ENCODE peak calls at places on chromosome 20, in seven cellular contexts. S, F, G, O, B, W and E are unnamed samples.

GRCh38 chr20:1905009-1905408 is 9.8 kb downstream of the SIRPA start:
- DNase-seq in G (no peak), W (no peak), B (no peak), O (no peak), F (no peak), S (no peak), E (no peak)

GRCh38 chr20:39574061-39574460 is 611.9 kb downstream of the DHX35 start:
- DNase-seq in G (no peak), B (no peak), S (no peak), F (no peak), O (no peak), W (no peak), E (no peak)

GRCh38 chr20:63567382-63568169 is 6.5 kb downstream of the HELZ2 start:
- DNase-seq in F (no peak), W (no peak), G (no peak), B (no peak), O (no peak), S (no peak), E (no peak)

GRCh38 chr20:3115190-3116107 is 30.9 kb upstream of the AVP start:
- DNase-seq in F (peak), W (peak), B (peak), O (peak), G (peak), S (peak), E (peak)

GRCh38 chr20:23412026-23412425 is 9.3 kb downstream of the NAPB start:
- DNase-seq in W (peak), B (no peak), F (no peak), S (no peak), G (no peak), O (no peak), E (no peak)

GRCh38 chr20:14264869-14265268 is 72.5 kb downstream of the FLRT3 start:
- DNase-seq in W (peak), S (peak), O (no peak), B (no peak), F (peak), G (no peak), E (peak)

GRCh38 chr20:61162506-61162905 is 89.6 kb upstream of the CDH4 start:
- DNase-seq in F (no peak), G (no peak), S (no peak), B (no peak), W (no peak), O (no peak), E (no peak)

GRCh38 chr20:48647873-48648272 is 179.9 kb downstream of the PREX1 start:
- DNase-seq in G (no peak), W (no peak), S (no peak), O (no peak), B (no peak), F (no peak), E (no peak)

GRCh38 chr20:9353180-9353915 is 161.0 kb upstream of the LAMP5 start:
- DNase-seq in W (no peak), G (no peak), F (peak), O (no peak), B (no peak), S (no peak), E (no peak)

DNA sequence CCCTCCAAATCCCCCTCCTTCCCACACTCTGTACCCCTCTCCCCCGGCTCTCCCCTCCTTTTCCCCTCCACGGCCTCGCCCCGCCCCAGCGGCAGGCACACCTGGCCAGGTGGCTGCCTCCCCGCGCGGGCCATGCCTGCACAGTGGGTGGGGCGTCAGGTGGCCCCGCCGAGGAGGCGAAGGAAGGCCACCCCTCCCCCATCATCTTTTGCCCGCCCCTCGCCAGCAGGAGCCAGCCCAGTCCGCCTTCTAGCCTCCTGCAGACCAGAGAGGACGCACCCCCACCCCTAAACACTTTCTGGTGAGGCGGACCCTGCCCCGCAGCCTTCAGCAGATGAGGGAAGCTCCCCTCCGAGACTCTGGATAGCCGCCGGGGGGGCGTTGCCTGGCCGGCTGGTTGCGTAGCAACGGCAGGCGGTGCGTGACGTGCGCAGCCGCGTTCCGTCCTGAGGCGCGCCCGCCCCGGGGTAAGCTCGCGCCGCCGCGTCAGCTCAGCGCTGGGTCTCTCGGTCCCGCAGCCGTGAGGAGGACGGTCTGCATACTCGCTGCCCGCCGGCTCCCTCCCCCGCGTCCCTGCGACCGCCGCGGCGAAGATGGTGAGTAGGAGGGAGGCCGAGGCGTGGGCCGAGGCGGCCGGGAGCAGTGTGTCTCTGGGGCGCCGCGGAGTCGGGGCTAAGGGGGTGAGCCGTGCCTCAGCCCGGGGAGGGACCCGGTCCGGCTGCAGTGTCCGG is at the start of gene DSTN:
- DNase-seq in S (peak), O (peak), F (peak), W (peak), B (peak), G (peak), E (peak)
- TF ChIP-seq CTCF in S (no peak), O (no peak), F (no peak), W (no peak), B (no peak), G (no peak), E (no peak)

DNA sequence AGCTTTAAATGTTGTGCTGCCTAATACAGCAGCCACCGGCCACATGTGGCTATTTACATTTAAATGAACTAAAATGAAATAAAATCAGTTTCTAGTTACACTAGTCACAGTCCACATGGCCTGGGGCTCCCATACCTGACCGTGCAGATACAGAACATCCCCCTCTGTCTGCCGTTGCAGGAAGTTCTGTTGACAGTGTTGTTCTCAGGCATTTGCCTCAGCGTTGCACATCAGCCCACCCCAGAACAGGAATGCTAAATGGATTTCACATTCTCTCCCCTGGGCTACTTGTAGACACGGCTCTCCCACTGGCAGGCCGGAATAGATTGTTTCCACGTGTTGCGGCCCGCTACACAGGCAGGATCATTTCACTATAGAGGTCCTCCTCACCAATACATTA is 26.3 kb downstream of the JAG1 start:
- DNase-seq in O (peak), W (no peak), S (no peak), G (no peak), F (peak), B (peak), E (no peak)
- TF ChIP-seq CTCF in O (peak), W (peak), S (peak), G (peak), F (peak), B (peak), E (peak)

GRCh38 chr20:34415079-34415478 is 52.0 kb downstream of the ITCH start:
- DNase-seq in B (no peak), G (no peak), O (no peak), F (no peak), S (peak), W (no peak), E (no peak)
- TF ChIP-seq CTCF in B (no peak), G (no peak), O (no peak), F (no peak), S (no peak), W (no peak), E (no peak)

DNA sequence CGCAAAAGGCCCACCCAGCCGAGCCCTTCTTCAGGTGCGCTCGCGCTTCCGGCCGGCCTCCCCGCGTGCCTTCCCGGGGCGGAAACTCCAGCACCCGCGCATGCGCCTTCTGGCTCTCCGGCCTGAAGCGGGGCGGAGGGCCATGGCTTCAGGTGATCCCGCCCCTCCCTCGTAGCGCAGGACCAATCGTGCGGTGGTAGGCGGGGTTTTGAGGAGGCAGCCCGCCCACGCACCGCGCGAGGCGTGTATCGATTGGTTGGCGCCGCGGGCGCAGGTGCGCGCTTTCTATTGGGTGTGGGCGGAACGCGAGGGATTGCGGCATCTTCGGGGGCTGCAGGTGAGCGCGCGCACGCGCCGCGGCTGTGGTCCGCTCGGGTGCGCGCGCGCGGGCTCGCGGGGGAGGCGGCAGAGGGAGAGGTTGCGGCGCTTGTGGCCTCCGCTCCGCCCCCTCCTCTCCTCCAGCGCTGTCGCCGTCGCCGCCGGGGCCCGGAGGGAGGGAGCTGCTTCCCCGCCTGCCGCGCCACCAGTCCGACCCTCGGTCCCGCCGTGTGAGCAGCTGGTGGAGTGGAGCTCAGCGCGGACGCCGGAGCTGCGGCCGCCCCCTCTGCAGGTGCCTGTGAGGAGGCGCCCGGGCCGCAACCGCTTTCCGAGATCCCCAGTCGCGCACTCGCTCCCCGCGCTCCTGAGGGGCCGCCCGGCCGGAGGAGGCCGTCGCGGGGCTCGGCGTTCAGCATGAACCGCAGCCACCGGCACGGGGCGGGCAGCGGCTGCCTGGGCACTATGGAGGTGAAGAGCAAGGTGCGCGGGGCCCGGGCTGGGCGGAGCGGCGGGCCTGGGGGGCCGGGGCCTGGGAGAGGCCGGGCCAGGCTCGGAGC is at the start of gene PARD6B:
- DNase-seq in G (peak), B (peak), F (peak), W (peak), O (peak), S (peak), E (peak)
- TF ChIP-seq CTCF in G (no peak), B (no peak), F (no peak), W (no peak), O (peak), S (peak), E (no peak)

GRCh38 chr20:37245181-37245580 is 16.4 kb downstream of the GHRH start:
- DNase-seq in S (no peak), G (no peak), B (no peak), W (no peak), F (no peak), O (peak), E (no peak)

GRCh38 chr20:37243937-37244571 is 17.6 kb downstream of the GHRH start:
- DNase-seq in O (no peak), F (no peak), G (no peak), B (no peak), S (no peak), W (peak), E (peak)

GRCh38 chr20:37244572-37244957 is 17.0 kb downstream of the GHRH start:
- DNase-seq in F (no peak), B (no peak), S (no peak), O (no peak), G (no peak), W (no peak), E (no peak)

GRCh38 chr20:37242503-37242902 is 19.1 kb downstream of the GHRH start:
- DNase-seq in O (no peak), G (no peak), B (no peak), W (no peak), F (no peak), S (no peak), E (no peak)

DNA sequence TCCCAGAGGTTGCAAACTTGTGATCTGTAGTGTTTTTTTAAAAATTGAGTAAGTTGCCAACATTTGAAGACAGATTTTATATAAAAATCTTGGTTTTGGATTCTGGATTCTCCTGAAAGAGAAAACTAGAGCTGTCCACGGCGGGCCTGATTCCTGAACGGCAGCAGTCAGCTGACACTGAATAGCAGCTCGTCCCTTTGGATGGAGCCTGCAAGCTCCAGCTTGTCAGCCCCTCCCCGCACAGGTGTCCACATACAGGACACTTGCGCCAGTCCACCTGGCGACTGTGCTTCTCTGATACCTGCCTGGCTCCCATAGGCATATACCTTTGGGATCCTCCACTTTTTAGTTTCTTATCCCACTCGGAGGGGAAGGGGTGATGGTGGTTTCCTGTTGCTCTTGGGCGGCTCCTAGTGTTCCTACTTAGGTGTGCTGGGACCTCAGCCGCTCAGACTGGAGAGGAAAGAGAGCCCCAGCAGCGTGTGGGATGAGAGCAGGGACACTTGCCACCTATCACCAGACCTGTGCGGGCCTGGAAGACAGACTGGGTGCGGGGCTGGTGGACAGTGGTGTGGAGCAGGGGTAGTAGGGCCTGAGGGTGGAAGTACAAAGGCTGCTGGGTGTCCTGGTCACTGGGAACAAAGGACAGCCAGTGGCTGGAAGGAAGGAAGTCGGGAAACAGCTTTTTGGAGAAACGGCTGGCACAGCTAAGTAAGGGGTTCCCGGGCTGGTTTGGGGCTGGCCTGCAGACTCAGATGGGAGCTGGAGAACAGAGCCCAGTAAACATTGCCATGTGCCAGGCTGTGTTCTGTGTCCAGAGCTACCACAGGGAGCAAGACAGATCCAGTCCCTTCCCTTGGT is 18.3 kb downstream of the GHRH start:
- DNase-seq in O (peak), F (no peak), W (no peak), G (no peak), S (peak), B (peak), E (no peak)
- TF ChIP-seq CTCF in O (peak), F (no peak), W (no peak), G (no peak), S (no peak), B (no peak), E (peak)